ENCODE peak calls at places on chromosomes 1 and 21, in eight cellular contexts. K is H9, U is Peyer's patch, B is cardiac muscle cell, Y is GM23248, G is right cardiac atrium, P is hepatocyte, V is HCT116. D is an unnamed sample.

GRCh38 chr1:201226178-201226514 is 35.5 kb downstream of the IGFN1 start:
- DNase-seq in K (no peak), G (no peak), V (no peak), B (no peak), P (no peak), Y (no peak), U (no peak), D (no peak)

GRCh38 chr1:235149824-235150223 is 11.2 kb downstream of the RBM34 start:
- DNase-seq in P (no peak), Y (no peak), B (no peak), V (no peak), U (no peak), G (no peak), K (no peak), D (no peak)

GRCh38 chr1:32741067-32741416 is 38.5 kb upstream of the SYNC start:
- DNase-seq in U (no peak), V (no peak), B (no peak), G (no peak), Y (no peak), P (no peak), K (no peak), D (peak; percentile 39)

GRCh38 chr1:155277896-155278688 is 829 bp downstream of the HCN3 start:
- DNase-seq in Y (peak; percentile 59), K (peak; percentile 99), V (no peak), B (peak; percentile 16), G (peak; percentile 83), P (peak; percentile 85), U (peak; percentile 66), D (peak; percentile 73)

GRCh38 chr1:160124709-160125478 is 9.3 kb downstream of the ATP1A2 start:
- DNase-seq in U (no peak), Y (peak; percentile 90), B (peak; percentile 54), P (peak; percentile 71), K (no peak), G (peak; percentile 14), V (peak; percentile 52), D (peak; percentile 56)

GRCh38 chr1:237864338-237865244 is 26.1 kb downstream of the ZP4 start:
- DNase-seq in Y (peak; percentile 12), U (no peak), P (peak; percentile 85), V (no peak), B (peak; percentile 40), K (peak; percentile 81), G (peak; percentile 83), D (peak; percentile 67)

GRCh38 chr1:202586018-202586821 is 124.0 kb downstream of the SYT2 start:
- DNase-seq in V (no peak), G (no peak), K (no peak), U (peak; percentile 33), B (peak; percentile 73), P (peak; percentile 37), Y (peak; percentile 62), D (no peak)

GRCh38 chr21:41348434-41348833 is 13.4 kb upstream of the MX2 start:
- DNase-seq in K (no peak), Y (no peak), U (no peak), V (no peak), P (no peak), B (no peak), G (no peak), D (no peak)

GRCh38 chr1:175373786-175374623 is 181.4 kb upstream of the KIAA0040 start:
- DNase-seq in U (peak; percentile 17), G (peak; percentile 62), K (peak; percentile 77), V (peak; percentile 13), B (peak; percentile 38), Y (peak; percentile 30), P (peak; percentile 65), D (peak; percentile 11)

GRCh38 chr1:165898837-165899236 is 71.4 kb downstream of the UCK2 start:
- DNase-seq in K (peak; percentile 14), P (peak; percentile 53), G (no peak), B (peak; percentile 94), V (no peak), Y (peak; percentile 98), U (no peak), D (no peak)

GRCh38 chr1:65343286-65343685 is 33.9 kb downstream of the DNAJC6 start:
- DNase-seq in U (no peak), G (no peak), V (no peak), K (no peak), B (peak; percentile 40), P (no peak), Y (peak; percentile 84), D (no peak)

GRCh38 chr1:12618661-12619395 is 818 bp upstream of the DHRS3 start:
- DNase-seq in Y (peak; percentile 93), B (peak; percentile 91), K (peak; percentile 88), G (peak; percentile 87), V (peak; percentile 78), P (peak; percentile 91), U (peak; percentile 45), D (peak; percentile 97)

GRCh38 chr1:41576206-41576605 is 91.7 kb upstream of the EDN2 start:
- DNase-seq in V (no peak), B (no peak), G (no peak), Y (no peak), P (no peak), K (no peak), U (no peak), D (no peak)

GRCh38 chr21:32645261-32646182 is 33.3 kb upstream of the CFAP298 start:
- DNase-seq in B (no peak), K (peak; percentile 67), V (no peak), G (no peak), U (no peak), P (peak; percentile 13), Y (no peak), D (no peak)

GRCh38 chr1:101496109-101496508 is 259.3 kb downstream of the S1PR1 start:
- DNase-seq in G (no peak), V (no peak), B (no peak), Y (no peak), K (no peak), U (no peak), P (no peak), D (no peak)

GRCh38 chr1:12488666-12489354 is 129.2 kb downstream of the DHRS3 start:
- DNase-seq in U (no peak), B (no peak), V (peak; percentile 65), K (no peak), G (no peak), P (no peak), Y (peak; percentile 62), D (no peak)

GRCh38 chr1:68624233-68624632 is 127.4 kb upstream of the DEPDC1 start:
- DNase-seq in Y (peak; percentile 73), G (no peak), P (no peak), K (no peak), V (no peak), B (peak; percentile 83), U (no peak), D (no peak)

GRCh38 chr1:53334781-53335180 is 6.9 kb upstream of the LRP8 start:
- DNase-seq in U (no peak), K (peak; percentile 10), Y (no peak), V (no peak), P (no peak), G (no peak), B (no peak), D (no peak)

GRCh38 chr1:65420590-65421340 is at the start of the genes LEPR and LEPROT:
- DNase-seq in G (no peak), Y (peak; percentile 65), B (no peak), V (no peak), K (no peak), U (no peak), P (no peak), D (no peak)

GRCh38 chr1:204080163-204080903 is 7.4 kb downstream of the SOX13 start:
- DNase-seq in G (peak; percentile 88), V (peak; percentile 90), B (peak; percentile 96), U (peak; percentile 28), K (peak; percentile 99), P (peak; percentile 95), Y (peak; percentile 89), D (peak; percentile 83)

GRCh38 chr1:156499703-156500577 is 635 bp downstream of the MEF2D start:
- DNase-seq in P (peak; percentile 62), K (no peak), B (no peak), Y (peak; percentile 64), G (peak; percentile 88), U (peak; percentile 64), V (no peak), D (no peak)

GRCh38 chr1:57551476-57551875 is 127.6 kb upstream of the DAB1 start:
- DNase-seq in K (peak; percentile 29), V (no peak), U (no peak), G (no peak), Y (no peak), B (no peak), P (no peak), D (no peak)

GRCh38 chr1:26786437-26787380 is 1.0 kb upstream of the PIGV start:
- DNase-seq in U (peak; percentile 42), Y (peak; percentile 89), V (no peak), P (peak; percentile 76), K (peak; percentile 69), G (peak; percentile 89), B (peak; percentile 94), D (peak; percentile 63)

DNA sequence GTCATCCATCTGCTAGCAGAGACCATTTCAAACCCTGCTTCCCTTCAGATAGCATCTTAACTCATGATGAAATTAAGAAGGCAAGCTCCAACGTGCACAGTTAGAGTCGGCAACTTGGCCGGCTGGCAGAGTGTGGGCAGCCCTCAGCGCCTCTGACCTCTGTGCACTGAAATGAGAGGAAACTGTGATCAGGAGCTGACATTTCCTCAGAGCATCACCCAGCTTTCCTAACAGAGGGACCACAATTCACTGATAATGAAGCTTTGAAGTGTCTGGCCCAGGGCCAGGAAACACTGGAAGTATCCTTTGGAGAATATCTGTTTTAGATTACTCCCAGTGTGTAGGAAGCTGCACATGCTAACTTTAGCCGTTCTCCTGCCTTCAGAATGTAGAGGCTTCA is 145.0 kb upstream of the ZC3H11B start:
- DNase-seq in G (peak; percentile 63), V (no peak), B (peak; percentile 67), K (no peak), U (no peak), Y (peak; percentile 1), P (peak; percentile 17), D (no peak)
- H3K9me3 ChIP-seq in G (peaks cover 1% of the 10 kb centered on the region), V (no peaks in the 10 kb centered on the region), B (peaks cover 3% of the 10 kb centered on the region), K (no peaks in the 10 kb centered on the region), U (no peaks in the 10 kb centered on the region), Y (no peaks in the 10 kb centered on the region), P (no peaks in the 10 kb centered on the region), D (no peaks in the 10 kb centered on the region)

DNA sequence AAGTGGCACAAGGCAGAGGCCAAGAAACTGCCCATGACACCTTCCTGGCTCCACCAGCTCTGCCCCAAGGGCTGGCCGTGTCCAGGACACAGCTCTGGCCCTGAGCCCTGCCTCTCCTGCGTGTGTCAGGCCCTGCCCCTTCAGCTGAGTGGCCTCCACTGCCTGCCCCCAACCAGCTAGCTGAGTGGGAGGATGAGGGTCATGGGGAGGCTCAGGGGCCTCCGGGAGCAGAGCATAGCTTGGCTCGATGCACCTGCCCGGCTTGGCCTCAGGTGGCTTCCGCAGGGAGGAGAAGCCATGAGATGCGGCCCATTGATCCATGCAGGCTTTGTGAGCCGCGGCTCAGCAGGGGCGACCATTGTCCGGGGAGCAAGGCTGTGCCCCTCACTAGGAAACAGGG is 108.7 kb upstream of the TTC34 start:
- DNase-seq in Y (no peak), G (no peak), B (no peak), U (no peak), V (no peak), P (no peak), K (no peak), D (no peak)
- H3K9me3 ChIP-seq in Y (no peaks in the 10 kb centered on the region), G (no peaks in the 10 kb centered on the region), B (no peaks in the 10 kb centered on the region), U (no peaks in the 10 kb centered on the region), V (no peaks in the 10 kb centered on the region), P (no peaks in the 10 kb centered on the region), K (peaks cover 87% of the 10 kb centered on the region), D (no peaks in the 10 kb centered on the region)

GRCh38 chr1:145985502-145986439 is 10.6 kb downstream of the TXNIP start:
- DNase-seq in K (no peak), U (peak; percentile 27), Y (peak; percentile 54), G (peak; percentile 72), B (peak; percentile 76), V (peak; percentile 33), P (no peak), D (peak; percentile 51)
- H3K9me3 ChIP-seq in K (no peaks in the 10 kb centered on the region), U (no peaks in the 10 kb centered on the region), Y (no peaks in the 10 kb centered on the region), G (no peaks in the 10 kb centered on the region), B (no peaks in the 10 kb centered on the region), V (no peaks in the 10 kb centered on the region), P (no peaks in the 10 kb centered on the region), D (no peaks in the 10 kb centered on the region)

GRCh38 chr1:110228853-110229252 is 18.7 kb downstream of the KCNC4 start:
- DNase-seq in P (no peak), B (no peak), U (no peak), K (no peak), Y (no peak), G (no peak), V (no peak), D (no peak)
- H3K9me3 ChIP-seq in P (no peaks in the 10 kb centered on the region), B (no peaks in the 10 kb centered on the region), U (no peaks in the 10 kb centered on the region), K (peaks cover 7% of the 10 kb centered on the region), Y (no peaks in the 10 kb centered on the region), G (no peaks in the 10 kb centered on the region), V (no peaks in the 10 kb centered on the region), D (no peaks in the 10 kb centered on the region)

D was measured in small intestine.